ENCODE peak calls at places on chromosome 1, in six cellular contexts. L is H9; T is tibial nerve; N is CD8-positive, alpha-beta T cell; E is amygdala; J is fibroblast of the conjunctiva. F is an unnamed sample.

GRCh38 chr1:203268901-203269653 is 36.2 kb upstream of the BTG2 start:
- DNase-seq in N (peak), L (peak), T (no peak), J (peak), E (no peak), F (peak)

GRCh38 chr1:62515055-62515454 is 78.2 kb downstream of the USP1 start:
- DNase-seq in T (no peak), E (no peak), N (no peak), J (peak), L (no peak), F (no peak)

GRCh38 chr1:230986976-230987375 is 8.1 kb downstream of the ARV1 start:
- DNase-seq in J (no peak), N (no peak), T (no peak), L (no peak), E (no peak), F (no peak)

GRCh38 chr1:245153645-245154428 is 948 bp upstream of the KIF26B start:
- DNase-seq in E (no peak), N (no peak), T (no peak), L (peak), J (no peak), F (no peak)

GRCh38 chr1:21334214-21335087 is 44.2 kb upstream of the ECE1 start:
- DNase-seq in L (peak), N (peak), T (peak), J (no peak), E (no peak), F (peak)

GRCh38 chr1:244969355-244970235 is 105.3 kb upstream of the HNRNPU start:
- DNase-seq in T (peak), N (peak), E (peak), J (peak), L (no peak), F (peak)

GRCh38 chr1:218616681-218617080 is 271.5 kb downstream of the TGFB2 start:
- DNase-seq in T (no peak), N (no peak), E (no peak), L (no peak), J (no peak), F (no peak)

GRCh38 chr1:198107041-198107440 is 49.8 kb upstream of the NEK7 start:
- DNase-seq in L (no peak), E (no peak), J (no peak), T (no peak), N (no peak), F (no peak)

GRCh38 chr1:55530749-55531478 is 315.8 kb upstream of the USP24 start:
- DNase-seq in E (no peak), T (no peak), J (no peak), L (no peak), N (no peak), F (no peak)

GRCh38 chr1:205313681-205314308 is 7.8 kb downstream of the NUAK2 start:
- DNase-seq in J (peak), T (no peak), E (peak), N (peak), L (peak), F (peak)

GRCh38 chr1:76425843-76426145 is 351.2 kb downstream of the ST6GALNAC3 start:
- DNase-seq in L (no peak), N (no peak), E (no peak), T (no peak), J (peak), F (no peak)

GRCh38 chr1:183824295-183824694 is 19.4 kb downstream of the RGL1 start:
- DNase-seq in E (no peak), N (no peak), L (no peak), T (no peak), J (no peak), F (no peak)

GRCh38 chr1:113388017-113388620 is 2.2 kb upstream of the MAGI3 start:
- DNase-seq in J (no peak), E (no peak), L (no peak), N (no peak), T (no peak), F (no peak)

GRCh38 chr1:234973426-234974250 is 155.0 kb downstream of the TOMM20 start:
- DNase-seq in E (no peak), J (no peak), L (no peak), T (no peak), N (no peak), F (peak)

GRCh38 chr1:22747021-22747734 is 36.5 kb downstream of the EPHB2 start:
- DNase-seq in J (no peak), T (no peak), N (no peak), L (no peak), E (no peak), F (no peak)

GRCh38 chr1:167627865-167628641 is 2.0 kb upstream of the RCSD1 start:
- DNase-seq in J (no peak), L (no peak), E (no peak), N (peak), T (no peak), F (peak)

GRCh38 chr1:15261155-15262002 is 14.4 kb downstream of the FHAD1 start:
- DNase-seq in T (no peak), L (no peak), J (no peak), E (no peak), N (no peak), F (peak)

GRCh38 chr1:118618618-118619340 is 369.4 kb downstream of the TBX15 start:
- DNase-seq in L (no peak), T (no peak), N (no peak), J (no peak), E (no peak), F (no peak)

GRCh38 chr1:1250828-1251284 is 4.3 kb upstream of the C1QTNF12 start:
- DNase-seq in L (no peak), E (no peak), T (no peak), J (no peak), N (peak), F (no peak)

GRCh38 chr1:2571348-2571747 is 15.2 kb downstream of the TNFRSF14 start:
- DNase-seq in J (no peak), L (no peak), T (no peak), N (no peak), E (no peak), F (peak)

GRCh38 chr1:86942743-86943142 is 28.3 kb downstream of the HS2ST1 start:
- DNase-seq in T (no peak), E (no peak), N (no peak), L (no peak), J (no peak), F (no peak)

GRCh38 chr1:185733818-185734709 is at the start of gene HMCN1:
- DNase-seq in J (no peak), L (peak), N (peak), E (no peak), T (peak), F (peak)

GRCh38 chr1:62438163-62438562 is 1.3 kb downstream of the USP1 start:
- DNase-seq in L (no peak), T (no peak), E (no peak), J (no peak), N (no peak), F (peak)

GRCh38 chr1:28927442-28928305 is 13.3 kb downstream of the EPB41 start:
- DNase-seq in J (peak), E (no peak), L (no peak), N (no peak), T (no peak), F (peak)

GRCh38 chr1:27564710-27565649 is 39.0 kb downstream of the AHDC1 start:
- DNase-seq in N (no peak), T (no peak), E (no peak), J (no peak), L (no peak), F (no peak)

GRCh38 chr1:234481771-234482170 is 2.8 kb upstream of the TARBP1 start:
- DNase-seq in L (no peak), E (no peak), N (no peak), T (no peak), J (no peak), F (no peak)

GRCh38 chr1:218201601-218202000 is 83.5 kb upstream of the RRP15 start:
- DNase-seq in L (no peak), T (no peak), E (no peak), N (no peak), J (no peak), F (no peak)

GRCh38 chr1:119635801-119636390 is 12.2 kb downstream of the ZNF697 start:
- DNase-seq in E (no peak), L (no peak), J (no peak), N (no peak), T (no peak), F (no peak)

GRCh38 chr1:29531596-29531995 is 295.3 kb downstream of the PTPRU start:
- DNase-seq in N (no peak), E (no peak), L (peak), T (no peak), J (no peak), F (no peak)

GRCh38 chr1:1437904-1438376 is 2.5 kb downstream of the VWA1 start:
- DNase-seq in L (no peak), N (no peak), E (no peak), J (no peak), T (no peak), F (peak)

GRCh38 chr1:202959276-202959620 is 1.1 kb upstream of the ADIPOR1 start:
- DNase-seq in L (no peak), J (no peak), N (no peak), T (no peak), E (no peak), F (peak)

GRCh38 chr1:8239039-8239305 is 78.9 kb upstream of the SLC45A1 start:
- DNase-seq in N (no peak), E (no peak), J (peak), L (peak), T (no peak), F (peak)

F was measured in small intestine.